ENCODE peak calls at places on chromosomes 1 and 21, in six cellular contexts. U is hypothalamus, T is sciatic nerve, D is AG04450, A is EL, Z is amygdala. V is an unnamed sample.

GRCh38 chr1:69673301-69673700 is 105.6 kb downstream of the LRRC7 start:
- DNase-seq in U (no peak), T (no peak), D (no peak), A (no peak), Z (no peak), V (peak; percentile 14)

GRCh38 chr1:172654535-172654934 is 4.4 kb upstream of the FASLG start:
- DNase-seq in U (no peak), T (no peak), D (peak; percentile 24), A (peak; percentile 79), Z (no peak), V (no peak)

GRCh38 chr1:17674707-17675505 is 80.2 kb upstream of the ACTL8 start:
- DNase-seq in U (no peak), T (no peak), D (no peak), A (peak; percentile 27), Z (no peak), V (no peak)

GRCh38 chr1:38528600-38528999 is 331.0 kb downstream of the RRAGC start:
- DNase-seq in U (no peak), T (no peak), D (no peak), A (no peak), Z (no peak), V (no peak)

GRCh38 chr1:202586018-202586821 is 124.0 kb downstream of the SYT2 start:
- DNase-seq in U (no peak), T (peak; percentile 89), D (no peak), A (peak; percentile 53), Z (no peak), V (peak; percentile 22)

GRCh38 chr1:177302365-177303044 is 131.7 kb downstream of the BRINP2 start:
- DNase-seq in U (no peak), T (no peak), D (no peak), A (no peak), Z (peak; percentile 18), V (peak; percentile 11)

GRCh38 chr1:204260601-204261197 is 46.9 kb upstream of the GOLT1A start:
- DNase-seq in U (no peak), T (no peak), D (no peak), A (no peak), Z (no peak), V (no peak)

GRCh38 chr1:19006000-19006399 is 49.5 kb upstream of the IFFO2 start:
- DNase-seq in U (no peak), T (no peak), D (no peak), A (no peak), Z (no peak), V (peak; percentile 63)

GRCh38 chr21:43921979-43922945 is 57.2 kb downstream of the AGPAT3 start:
- DNase-seq in U (no peak), T (no peak), D (no peak), A (no peak), Z (no peak), V (no peak)